ENCODE peak calls at places on chromosomes 6 and 20, in ten cellular contexts. Q, B, S, D, F, O, R, J, V and Z are unnamed samples.

GRCh38 chr6:141488466-141488865 is 644.3 kb upstream of the GJE1 start:
- DNase-seq in D (peak), R (no peak), Q (no peak), B (no peak), O (no peak), F (no peak), V (no peak), J (no peak), S (no peak), Z (no peak)

GRCh38 chr20:19602660-19603389 is 155.2 kb upstream of the RIN2 start:
- DNase-seq in Q (no peak), F (no peak), R (no peak), S (no peak), O (no peak), B (no peak), V (no peak), D (no peak), J (no peak), Z (no peak)

GRCh38 chr6:74598473-74599393 is 607.1 kb downstream of the COL12A1 start:
- DNase-seq in S (no peak), R (no peak), J (no peak), V (no peak), O (no peak), B (no peak), Q (no peak), F (no peak), D (peak), Z (no peak)

GRCh38 chr6:147005499-147005898 is 198.7 kb upstream of the STXBP5 start:
- DNase-seq in D (no peak), O (no peak), R (no peak), B (peak), Q (no peak), F (no peak), V (no peak), S (no peak), J (no peak), Z (no peak)

GRCh38 chr6:43970913-43971775 is 156.1 kb downstream of the MRPL14 start:
- DNase-seq in S (no peak), R (no peak), B (peak), V (no peak), F (no peak), D (no peak), O (no peak), J (peak), Q (no peak), Z (no peak)

GRCh38 chr6:55664581-55665223 is 85.7 kb upstream of the HMGCLL1 start:
- DNase-seq in O (no peak), Q (no peak), S (no peak), B (no peak), D (no peak), V (no peak), R (no peak), J (no peak), F (no peak), Z (no peak)

GRCh38 chr20:44738779-44739477 is 6.7 kb upstream of the KCNK15 start:
- DNase-seq in Q (no peak), S (no peak), O (peak), D (peak), V (peak), B (peak), F (peak), R (peak), J (peak), Z (peak)

GRCh38 chr6:31300797-31301196 is 28.9 kb upstream of the HLA-C start:
- DNase-seq in S (no peak), O (no peak), Q (no peak), B (no peak), J (no peak), R (no peak), D (no peak), F (no peak), V (no peak), Z (no peak)

GRCh38 chr20:50041238-50041915 is 58.6 kb downstream of the SNAI1 start:
- DNase-seq in Q (no peak), B (no peak), V (no peak), D (peak), J (no peak), S (no peak), F (no peak), R (no peak), O (no peak), Z (no peak)

GRCh38 chr6:62236784-62237183 is 49.2 kb downstream of the KHDRBS2 start:
- DNase-seq in B (no peak), S (no peak), J (no peak), V (no peak), D (no peak), R (no peak), O (no peak), F (no peak), Q (no peak), Z (no peak)

GRCh38 chr6:157260735-157261134 is 62.6 kb downstream of the TMEM242 start:
- DNase-seq in D (no peak), J (no peak), Q (no peak), B (no peak), S (no peak), F (no peak), R (no peak), V (no peak), O (no peak), Z (no peak)

GRCh38 chr6:82959385-82959941 is 106.2 kb downstream of the UBE3D start:
- DNase-seq in F (no peak), V (no peak), S (no peak), O (no peak), D (no peak), R (no peak), B (peak), J (no peak), Q (peak), Z (peak)

GRCh38 chr20:33392016-33392415 is 9.3 kb downstream of the CDK5RAP1 start:
- DNase-seq in D (no peak), O (no peak), Q (no peak), V (no peak), F (no peak), B (no peak), S (peak), J (no peak), R (no peak), Z (no peak)

GRCh38 chr6:31794294-31794865 is 1.2 kb downstream of the VARS1 start:
- DNase-seq in V (no peak), Q (peak), D (peak), O (no peak), J (no peak), R (no peak), F (no peak), S (no peak), B (no peak), Z (peak)

GRCh38 chr20:56506103-56506502 is 18.4 kb upstream of the FAM209A start:
- DNase-seq in O (no peak), V (no peak), B (no peak), R (no peak), S (no peak), F (no peak), J (no peak), Q (no peak), D (no peak), Z (no peak)

GRCh38 chr6:167769408-167770190 is 57.1 kb upstream of the AFDN start:
- DNase-seq in V (no peak), Q (no peak), S (no peak), J (no peak), O (no peak), F (no peak), R (no peak), B (no peak), D (no peak), Z (no peak)

GRCh38 chr20:53654932-53655674 is 61.5 kb upstream of the ZNF217 start:
- DNase-seq in F (no peak), R (no peak), S (no peak), Q (no peak), D (no peak), V (no peak), O (no peak), J (no peak), B (no peak), Z (no peak)

GRCh38 chr6:44737349-44737748 is 349.8 kb downstream of the CDC5L start:
- DNase-seq in V (no peak), B (no peak), D (no peak), F (no peak), R (no peak), O (no peak), J (no peak), Q (no peak), S (no peak), Z (no peak)

GRCh38 chr6:105649192-105649591 is 246.3 kb upstream of the PREP start:
- DNase-seq in D (no peak), B (no peak), R (no peak), S (no peak), J (no peak), V (no peak), Q (no peak), F (no peak), O (no peak), Z (no peak)

GRCh38 chr6:3453410-3453809 is 3.4 kb downstream of the SLC22A23 start:
- DNase-seq in B (peak), V (no peak), J (no peak), F (no peak), Q (no peak), S (no peak), R (no peak), O (no peak), D (no peak), Z (peak)

GRCh38 chr6:53233309-53233708 is 84.7 kb upstream of the GCM1 start:
- DNase-seq in D (no peak), B (no peak), O (no peak), R (no peak), S (no peak), J (no peak), Q (no peak), V (no peak), F (no peak), Z (no peak)